ENCODE peak calls at places on chromosomes 3 and 15, in nine cellular contexts. One of them, this sample, is unnamed.
A peak's percentile ranks its signal among the peaks of the same experiment; 100 is the strongest.

GRCh38 chr3:160368804-160369203 is 30.2 kb downstream of the IFT80 start:
- DNase-seq in tibial nerve: no peak
- DNase-seq in stimulated activated CD4-positive, alpha-beta T cell treated with anti-CD3 and anti-CD28 coated beads, Interleukin-4, amount 100 ng/mL, for 1 hour: no peak
- DNase-seq in T-helper 17 cell: no peak
- DNase-seq in activated naive CD8-positive, alpha-beta T cell treated with anti-CD3 and anti-CD28 coated beads, Interleukin-2, amount 50 U/mL, for 24 hours: no peak
- DNase-seq in LoVo: no peak
- DNase-seq in mesothelial cell of epicardium: no peak
- DNase-seq in ACHN: no peak
- DNase-seq in fibroblast of mammary gland: no peak
- DNase-seq in this sample: no peak

GRCh38 chr15:93428135-93428534 is 339.1 kb upstream of the RGMA start:
- DNase-seq in LoVo: peak; percentile 33
- DNase-seq in fibroblast of mammary gland: no peak
- DNase-seq in ACHN: no peak
- DNase-seq in mesothelial cell of epicardium: no peak
- DNase-seq in stimulated activated CD4-positive, alpha-beta T cell treated with anti-CD3 and anti-CD28 coated beads, Interleukin-4, amount 100 ng/mL, for 1 hour: no peak
- DNase-seq in tibial nerve: no peak
- DNase-seq in T-helper 17 cell: no peak
- DNase-seq in activated naive CD8-positive, alpha-beta T cell treated with anti-CD3 and anti-CD28 coated beads, Interleukin-2, amount 50 U/mL, for 24 hours: no peak
- DNase-seq in this sample: no peak

GRCh38 chr15:66886241-66886675 is 179.1 kb upstream of the SMAD3 start:
- DNase-seq in ACHN: no peak
- DNase-seq in LoVo: no peak
- DNase-seq in fibroblast of mammary gland: no peak
- DNase-seq in mesothelial cell of epicardium: no peak
- DNase-seq in stimulated activated CD4-positive, alpha-beta T cell treated with anti-CD3 and anti-CD28 coated beads, Interleukin-4, amount 100 ng/mL, for 1 hour: no peak
- DNase-seq in activated naive CD8-positive, alpha-beta T cell treated with anti-CD3 and anti-CD28 coated beads, Interleukin-2, amount 50 U/mL, for 24 hours: no peak
- DNase-seq in T-helper 17 cell: no peak
- DNase-seq in tibial nerve: no peak
- DNase-seq in this sample: no peak

GRCh38 chr3:159866201-159866746 is 122.4 kb upstream of the IL12A start:
- DNase-seq in LoVo: peak; percentile 35
- DNase-seq in ACHN: no peak
- DNase-seq in fibroblast of mammary gland: peak; percentile 44
- DNase-seq in T-helper 17 cell: no peak
- DNase-seq in stimulated activated CD4-positive, alpha-beta T cell treated with anti-CD3 and anti-CD28 coated beads, Interleukin-4, amount 100 ng/mL, for 1 hour: no peak
- DNase-seq in activated naive CD8-positive, alpha-beta T cell treated with anti-CD3 and anti-CD28 coated beads, Interleukin-2, amount 50 U/mL, for 24 hours: no peak
- DNase-seq in mesothelial cell of epicardium: no peak
- DNase-seq in tibial nerve: no peak
- DNase-seq in this sample: no peak

GRCh38 chr15:44099671-44100070 is 95.4 kb downstream of the FRMD5 start:
- DNase-seq in T-helper 17 cell: no peak
- DNase-seq in tibial nerve: no peak
- DNase-seq in stimulated activated CD4-positive, alpha-beta T cell treated with anti-CD3 and anti-CD28 coated beads, Interleukin-4, amount 100 ng/mL, for 1 hour: no peak
- DNase-seq in mesothelial cell of epicardium: no peak
- DNase-seq in activated naive CD8-positive, alpha-beta T cell treated with anti-CD3 and anti-CD28 coated beads, Interleukin-2, amount 50 U/mL, for 24 hours: no peak
- DNase-seq in fibroblast of mammary gland: peak; percentile 42
- DNase-seq in ACHN: no peak
- DNase-seq in LoVo: no peak
- DNase-seq in this sample: no peak

GRCh38 chr3:52568066-52568465 is 31.7 kb downstream of the UQCC5 start:
- DNase-seq in tibial nerve: no peak
- DNase-seq in stimulated activated CD4-positive, alpha-beta T cell treated with anti-CD3 and anti-CD28 coated beads, Interleukin-4, amount 100 ng/mL, for 1 hour: no peak
- DNase-seq in fibroblast of mammary gland: no peak
- DNase-seq in T-helper 17 cell: no peak
- DNase-seq in activated naive CD8-positive, alpha-beta T cell treated with anti-CD3 and anti-CD28 coated beads, Interleukin-2, amount 50 U/mL, for 24 hours: no peak
- DNase-seq in ACHN: no peak
- DNase-seq in LoVo: no peak
- DNase-seq in mesothelial cell of epicardium: no peak
- DNase-seq in this sample: no peak

GRCh38 chr15:31221936-31222515 is 104.6 kb upstream of the KLF13 start:
- DNase-seq in stimulated activated CD4-positive, alpha-beta T cell treated with anti-CD3 and anti-CD28 coated beads, Interleukin-4, amount 100 ng/mL, for 1 hour: no peak
- DNase-seq in ACHN: no peak
- DNase-seq in LoVo: no peak
- DNase-seq in tibial nerve: no peak
- DNase-seq in activated naive CD8-positive, alpha-beta T cell treated with anti-CD3 and anti-CD28 coated beads, Interleukin-2, amount 50 U/mL, for 24 hours: no peak
- DNase-seq in fibroblast of mammary gland: no peak
- DNase-seq in mesothelial cell of epicardium: no peak
- DNase-seq in T-helper 17 cell: no peak
- DNase-seq in this sample: peak; percentile 31

GRCh38 chr3:128714887-128715496 is 11.0 kb upstream of the RAB7A start:
- DNase-seq in activated naive CD8-positive, alpha-beta T cell treated with anti-CD3 and anti-CD28 coated beads, Interleukin-2, amount 50 U/mL, for 24 hours: peak; percentile 29
- DNase-seq in stimulated activated CD4-positive, alpha-beta T cell treated with anti-CD3 and anti-CD28 coated beads, Interleukin-4, amount 100 ng/mL, for 1 hour: no peak
- DNase-seq in fibroblast of mammary gland: no peak
- DNase-seq in ACHN: no peak
- DNase-seq in tibial nerve: no peak
- DNase-seq in T-helper 17 cell: no peak
- DNase-seq in mesothelial cell of epicardium: no peak
- DNase-seq in LoVo: no peak
- DNase-seq in this sample: peak; percentile 66

GRCh38 chr3:112481342-112481870 is 17.9 kb downstream of the BTLA start:
- DNase-seq in tibial nerve: no peak
- DNase-seq in LoVo: peak; percentile 30
- DNase-seq in fibroblast of mammary gland: no peak
- DNase-seq in T-helper 17 cell: no peak
- DNase-seq in activated naive CD8-positive, alpha-beta T cell treated with anti-CD3 and anti-CD28 coated beads, Interleukin-2, amount 50 U/mL, for 24 hours: no peak
- DNase-seq in stimulated activated CD4-positive, alpha-beta T cell treated with anti-CD3 and anti-CD28 coated beads, Interleukin-4, amount 100 ng/mL, for 1 hour: no peak
- DNase-seq in ACHN: no peak
- DNase-seq in mesothelial cell of epicardium: no peak
- DNase-seq in this sample: no peak

GRCh38 chr3:196711838-196712513 is at the start of the genes CEP19 and PIGX:
- DNase-seq in activated naive CD8-positive, alpha-beta T cell treated with anti-CD3 and anti-CD28 coated beads, Interleukin-2, amount 50 U/mL, for 24 hours: peak; percentile 88
- DNase-seq in mesothelial cell of epicardium: peak; percentile 84
- DNase-seq in fibroblast of mammary gland: peak; percentile 77
- DNase-seq in LoVo: peak; percentile 88
- DNase-seq in stimulated activated CD4-positive, alpha-beta T cell treated with anti-CD3 and anti-CD28 coated beads, Interleukin-4, amount 100 ng/mL, for 1 hour: peak; percentile 84
- DNase-seq in tibial nerve: peak; percentile 57
- DNase-seq in T-helper 17 cell: peak; percentile 85
- DNase-seq in ACHN: peak; percentile 82
- DNase-seq in this sample: peak; percentile 89

GRCh38 chr15:57505056-57505713 is 86.5 kb upstream of the MYZAP start:
- DNase-seq in ACHN: no peak
- DNase-seq in T-helper 17 cell: no peak
- DNase-seq in mesothelial cell of epicardium: no peak
- DNase-seq in stimulated activated CD4-positive, alpha-beta T cell treated with anti-CD3 and anti-CD28 coated beads, Interleukin-4, amount 100 ng/mL, for 1 hour: no peak
- DNase-seq in fibroblast of mammary gland: peak; percentile 11
- DNase-seq in LoVo: no peak
- DNase-seq in activated naive CD8-positive, alpha-beta T cell treated with anti-CD3 and anti-CD28 coated beads, Interleukin-2, amount 50 U/mL, for 24 hours: no peak
- DNase-seq in tibial nerve: no peak
- DNase-seq in this sample: no peak

GRCh38 chr3:152083058-152083457 is 185.7 kb upstream of the MBNL1 start:
- DNase-seq in tibial nerve: no peak
- DNase-seq in ACHN: no peak
- DNase-seq in LoVo: no peak
- DNase-seq in T-helper 17 cell: no peak
- DNase-seq in activated naive CD8-positive, alpha-beta T cell treated with anti-CD3 and anti-CD28 coated beads, Interleukin-2, amount 50 U/mL, for 24 hours: no peak
- DNase-seq in mesothelial cell of epicardium: no peak
- DNase-seq in fibroblast of mammary gland: no peak
- DNase-seq in stimulated activated CD4-positive, alpha-beta T cell treated with anti-CD3 and anti-CD28 coated beads, Interleukin-4, amount 100 ng/mL, for 1 hour: no peak
- DNase-seq in this sample: no peak

GRCh38 chr3:53724566-53724965 is 121.7 kb downstream of the CHDH start:
- DNase-seq in stimulated activated CD4-positive, alpha-beta T cell treated with anti-CD3 and anti-CD28 coated beads, Interleukin-4, amount 100 ng/mL, for 1 hour: no peak
- DNase-seq in LoVo: no peak
- DNase-seq in fibroblast of mammary gland: no peak
- DNase-seq in ACHN: no peak
- DNase-seq in mesothelial cell of epicardium: no peak
- DNase-seq in T-helper 17 cell: no peak
- DNase-seq in activated naive CD8-positive, alpha-beta T cell treated with anti-CD3 and anti-CD28 coated beads, Interleukin-2, amount 50 U/mL, for 24 hours: no peak
- DNase-seq in tibial nerve: no peak
- DNase-seq in this sample: no peak

GRCh38 chr15:99211926-99212325 is 37.5 kb downstream of the TTC23 start:
- DNase-seq in activated naive CD8-positive, alpha-beta T cell treated with anti-CD3 and anti-CD28 coated beads, Interleukin-2, amount 50 U/mL, for 24 hours: no peak
- DNase-seq in ACHN: no peak
- DNase-seq in LoVo: no peak
- DNase-seq in tibial nerve: no peak
- DNase-seq in mesothelial cell of epicardium: no peak
- DNase-seq in stimulated activated CD4-positive, alpha-beta T cell treated with anti-CD3 and anti-CD28 coated beads, Interleukin-4, amount 100 ng/mL, for 1 hour: no peak
- DNase-seq in T-helper 17 cell: no peak
- DNase-seq in fibroblast of mammary gland: peak; percentile 12
- DNase-seq in this sample: no peak

GRCh38 chr15:27985099-27985498 is 114.0 kb downstream of the OCA2 start:
- DNase-seq in tibial nerve: no peak
- DNase-seq in ACHN: no peak
- DNase-seq in stimulated activated CD4-positive, alpha-beta T cell treated with anti-CD3 and anti-CD28 coated beads, Interleukin-4, amount 100 ng/mL, for 1 hour: no peak
- DNase-seq in activated naive CD8-positive, alpha-beta T cell treated with anti-CD3 and anti-CD28 coated beads, Interleukin-2, amount 50 U/mL, for 24 hours: no peak
- DNase-seq in mesothelial cell of epicardium: no peak
- DNase-seq in fibroblast of mammary gland: no peak
- DNase-seq in T-helper 17 cell: no peak
- DNase-seq in LoVo: no peak
- DNase-seq in this sample: no peak

GRCh38 chr3:33810545-33810944 is 12.1 kb downstream of the PDCD6IP start:
- DNase-seq in stimulated activated CD4-positive, alpha-beta T cell treated with anti-CD3 and anti-CD28 coated beads, Interleukin-4, amount 100 ng/mL, for 1 hour: no peak
- DNase-seq in activated naive CD8-positive, alpha-beta T cell treated with anti-CD3 and anti-CD28 coated beads, Interleukin-2, amount 50 U/mL, for 24 hours: no peak
- DNase-seq in T-helper 17 cell: no peak
- DNase-seq in tibial nerve: no peak
- DNase-seq in ACHN: no peak
- DNase-seq in LoVo: no peak
- DNase-seq in mesothelial cell of epicardium: no peak
- DNase-seq in fibroblast of mammary gland: no peak
- DNase-seq in this sample: no peak

GRCh38 chr3:187520027-187520945 is 149.9 kb downstream of the SST start:
- DNase-seq in ACHN: no peak
- DNase-seq in activated naive CD8-positive, alpha-beta T cell treated with anti-CD3 and anti-CD28 coated beads, Interleukin-2, amount 50 U/mL, for 24 hours: no peak
- DNase-seq in LoVo: no peak
- DNase-seq in stimulated activated CD4-positive, alpha-beta T cell treated with anti-CD3 and anti-CD28 coated beads, Interleukin-4, amount 100 ng/mL, for 1 hour: no peak
- DNase-seq in tibial nerve: peak; percentile 15
- DNase-seq in fibroblast of mammary gland: peak; percentile 65
- DNase-seq in T-helper 17 cell: no peak
- DNase-seq in mesothelial cell of epicardium: no peak
- DNase-seq in this sample: no peak

GRCh38 chr3:186042521-186043202 is 66.2 kb downstream of the ETV5 start:
- DNase-seq in ACHN: no peak
- DNase-seq in tibial nerve: no peak
- DNase-seq in fibroblast of mammary gland: no peak
- DNase-seq in T-helper 17 cell: no peak
- DNase-seq in LoVo: no peak
- DNase-seq in mesothelial cell of epicardium: no peak
- DNase-seq in activated naive CD8-positive, alpha-beta T cell treated with anti-CD3 and anti-CD28 coated beads, Interleukin-2, amount 50 U/mL, for 24 hours: no peak
- DNase-seq in stimulated activated CD4-positive, alpha-beta T cell treated with anti-CD3 and anti-CD28 coated beads, Interleukin-4, amount 100 ng/mL, for 1 hour: no peak
- DNase-seq in this sample: no peak

GRCh38 chr15:60682615-60683014 is 203.7 kb upstream of the ICE2 start:
- DNase-seq in T-helper 17 cell: no peak
- DNase-seq in stimulated activated CD4-positive, alpha-beta T cell treated with anti-CD3 and anti-CD28 coated beads, Interleukin-4, amount 100 ng/mL, for 1 hour: no peak
- DNase-seq in mesothelial cell of epicardium: no peak
- DNase-seq in fibroblast of mammary gland: peak; percentile 57
- DNase-seq in ACHN: no peak
- DNase-seq in activated naive CD8-positive, alpha-beta T cell treated with anti-CD3 and anti-CD28 coated beads, Interleukin-2, amount 50 U/mL, for 24 hours: no peak
- DNase-seq in tibial nerve: no peak
- DNase-seq in LoVo: no peak
- DNase-seq in this sample: no peak

GRCh38 chr3:142866841-142867631 is 21.8 kb downstream of the PCOLCE2 start:
- DNase-seq in ACHN: no peak
- DNase-seq in LoVo: no peak
- DNase-seq in activated naive CD8-positive, alpha-beta T cell treated with anti-CD3 and anti-CD28 coated beads, Interleukin-2, amount 50 U/mL, for 24 hours: no peak
- DNase-seq in T-helper 17 cell: no peak
- DNase-seq in tibial nerve: no peak
- DNase-seq in fibroblast of mammary gland: no peak
- DNase-seq in stimulated activated CD4-positive, alpha-beta T cell treated with anti-CD3 and anti-CD28 coated beads, Interleukin-4, amount 100 ng/mL, for 1 hour: no peak
- DNase-seq in mesothelial cell of epicardium: no peak
- DNase-seq in this sample: no peak

GRCh38 chr3:25992606-25993005 is 202.7 kb downstream of the OXSM start:
- DNase-seq in stimulated activated CD4-positive, alpha-beta T cell treated with anti-CD3 and anti-CD28 coated beads, Interleukin-4, amount 100 ng/mL, for 1 hour: no peak
- DNase-seq in mesothelial cell of epicardium: no peak
- DNase-seq in tibial nerve: no peak
- DNase-seq in LoVo: no peak
- DNase-seq in ACHN: no peak
- DNase-seq in fibroblast of mammary gland: no peak
- DNase-seq in T-helper 17 cell: no peak
- DNase-seq in activated naive CD8-positive, alpha-beta T cell treated with anti-CD3 and anti-CD28 coated beads, Interleukin-2, amount 50 U/mL, for 24 hours: no peak
- DNase-seq in this sample: no peak

GRCh38 chr15:65249641-65250040 is 37.0 kb downstream of the PARP16 start:
- DNase-seq in ACHN: no peak
- DNase-seq in T-helper 17 cell: no peak
- DNase-seq in tibial nerve: no peak
- DNase-seq in mesothelial cell of epicardium: no peak
- DNase-seq in activated naive CD8-positive, alpha-beta T cell treated with anti-CD3 and anti-CD28 coated beads, Interleukin-2, amount 50 U/mL, for 24 hours: peak; percentile 80
- DNase-seq in LoVo: no peak
- DNase-seq in fibroblast of mammary gland: no peak
- DNase-seq in stimulated activated CD4-positive, alpha-beta T cell treated with anti-CD3 and anti-CD28 coated beads, Interleukin-4, amount 100 ng/mL, for 1 hour: peak; percentile 66
- DNase-seq in this sample: no peak

GRCh38 chr3:30124435-30125390 is 481.7 kb upstream of the TGFBR2 start:
- DNase-seq in stimulated activated CD4-positive, alpha-beta T cell treated with anti-CD3 and anti-CD28 coated beads, Interleukin-4, amount 100 ng/mL, for 1 hour: no peak
- DNase-seq in tibial nerve: no peak
- DNase-seq in LoVo: peak; percentile 29
- DNase-seq in mesothelial cell of epicardium: no peak
- DNase-seq in fibroblast of mammary gland: peak; percentile 28
- DNase-seq in activated naive CD8-positive, alpha-beta T cell treated with anti-CD3 and anti-CD28 coated beads, Interleukin-2, amount 50 U/mL, for 24 hours: no peak
- DNase-seq in ACHN: no peak
- DNase-seq in T-helper 17 cell: no peak
- DNase-seq in this sample: no peak

GRCh38 chr15:73010154-73011152 is 41.8 kb upstream of the NEO1 start:
- DNase-seq in activated naive CD8-positive, alpha-beta T cell treated with anti-CD3 and anti-CD28 coated beads, Interleukin-2, amount 50 U/mL, for 24 hours: no peak
- DNase-seq in mesothelial cell of epicardium: no peak
- DNase-seq in fibroblast of mammary gland: peak; percentile 58
- DNase-seq in ACHN: no peak
- DNase-seq in stimulated activated CD4-positive, alpha-beta T cell treated with anti-CD3 and anti-CD28 coated beads, Interleukin-4, amount 100 ng/mL, for 1 hour: no peak
- DNase-seq in LoVo: no peak
- DNase-seq in T-helper 17 cell: no peak
- DNase-seq in tibial nerve: no peak
- DNase-seq in this sample: no peak

GRCh38 chr3:76912966-76913365 is 126.9 kb upstream of the ROBO2 start:
- DNase-seq in activated naive CD8-positive, alpha-beta T cell treated with anti-CD3 and anti-CD28 coated beads, Interleukin-2, amount 50 U/mL, for 24 hours: no peak
- DNase-seq in mesothelial cell of epicardium: no peak
- DNase-seq in LoVo: no peak
- DNase-seq in tibial nerve: no peak
- DNase-seq in stimulated activated CD4-positive, alpha-beta T cell treated with anti-CD3 and anti-CD28 coated beads, Interleukin-4, amount 100 ng/mL, for 1 hour: no peak
- DNase-seq in fibroblast of mammary gland: no peak
- DNase-seq in ACHN: no peak
- DNase-seq in T-helper 17 cell: no peak
- DNase-seq in this sample: no peak

GRCh38 chr3:43747641-43748040 is 56.9 kb downstream of the ABHD5 start:
- DNase-seq in ACHN: no peak
- DNase-seq in stimulated activated CD4-positive, alpha-beta T cell treated with anti-CD3 and anti-CD28 coated beads, Interleukin-4, amount 100 ng/mL, for 1 hour: no peak
- DNase-seq in fibroblast of mammary gland: peak; percentile 74
- DNase-seq in activated naive CD8-positive, alpha-beta T cell treated with anti-CD3 and anti-CD28 coated beads, Interleukin-2, amount 50 U/mL, for 24 hours: no peak
- DNase-seq in mesothelial cell of epicardium: no peak
- DNase-seq in T-helper 17 cell: no peak
- DNase-seq in LoVo: no peak
- DNase-seq in tibial nerve: no peak
- DNase-seq in this sample: no peak

GRCh38 chr15:101391981-101392566 is 97.0 kb upstream of the SNRPA1 start:
- DNase-seq in fibroblast of mammary gland: no peak
- DNase-seq in activated naive CD8-positive, alpha-beta T cell treated with anti-CD3 and anti-CD28 coated beads, Interleukin-2, amount 50 U/mL, for 24 hours: no peak
- DNase-seq in stimulated activated CD4-positive, alpha-beta T cell treated with anti-CD3 and anti-CD28 coated beads, Interleukin-4, amount 100 ng/mL, for 1 hour: no peak
- DNase-seq in LoVo: no peak
- DNase-seq in tibial nerve: no peak
- DNase-seq in ACHN: no peak
- DNase-seq in T-helper 17 cell: no peak
- DNase-seq in mesothelial cell of epicardium: no peak
- DNase-seq in this sample: peak; percentile 9